ENCODE peak calls at places on chromosomes 16 and 17, in six cellular contexts. One of them, this sample, is unnamed.

GRCh38 chr16:66147338-66147737 is 219.2 kb upstream of the CDH5 start:
- DNase-seq in fibroblast of lung: no peak
- DNase-seq in AG09309: no peak
- DNase-seq in A549: no peak
- DNase-seq in HFF-Myc: no peak
- DNase-seq in WTC11: no peak
- DNase-seq in this sample: no peak

GRCh38 chr17:79547586-79547985 is 63.3 kb downstream of the RBFOX3 start:
- DNase-seq in fibroblast of lung: no peak
- DNase-seq in AG09309: no peak
- DNase-seq in A549: no peak
- DNase-seq in HFF-Myc: no peak
- DNase-seq in WTC11: no peak
- DNase-seq in this sample: no peak

GRCh38 chr17:48262982-48263586 is 155.5 kb downstream of the SNX11 start:
- DNase-seq in fibroblast of lung: no peak
- DNase-seq in AG09309: no peak
- DNase-seq in A549: peak; percentile 42
- DNase-seq in HFF-Myc: no peak
- DNase-seq in WTC11: no peak
- DNase-seq in this sample: no peak

GRCh38 chr16:29151317-29151716 is 166.5 kb downstream of the LAT start:
- DNase-seq in fibroblast of lung: no peak
- DNase-seq in AG09309: no peak
- DNase-seq in A549: no peak
- DNase-seq in HFF-Myc: no peak
- DNase-seq in WTC11: no peak
- DNase-seq in this sample: no peak

GRCh38 chr16:85384831-85385462 is 228.2 kb upstream of the GSE1 start:
- DNase-seq in fibroblast of lung: no peak
- DNase-seq in AG09309: no peak
- DNase-seq in A549: no peak
- DNase-seq in HFF-Myc: no peak
- DNase-seq in WTC11: peak; percentile 46
- DNase-seq in this sample: peak; percentile 27

GRCh38 chr16:2841606-2842339 is 11.7 kb downstream of the ZG16B start:
- DNase-seq in fibroblast of lung: no peak
- DNase-seq in AG09309: no peak
- DNase-seq in A549: no peak
- DNase-seq in HFF-Myc: no peak
- DNase-seq in WTC11: no peak
- DNase-seq in this sample: no peak

GRCh38 chr16:78444-79145 is 570 bp downstream of the MPG start:
- DNase-seq in fibroblast of lung: peak; percentile 58
- DNase-seq in AG09309: no peak
- DNase-seq in A549: peak; percentile 43
- DNase-seq in HFF-Myc: no peak
- DNase-seq in WTC11: no peak
- DNase-seq in this sample: no peak

GRCh38 chr16:26335236-26335809 is 643.6 kb downstream of the HS3ST4 start:
- DNase-seq in fibroblast of lung: no peak
- DNase-seq in AG09309: no peak
- DNase-seq in A549: no peak
- DNase-seq in HFF-Myc: no peak
- DNase-seq in WTC11: no peak
- DNase-seq in this sample: no peak

GRCh38 chr17:80363518-80364090 is 51.4 kb upstream of the ENDOV start:
- DNase-seq in fibroblast of lung: no peak
- DNase-seq in AG09309: no peak
- DNase-seq in A549: no peak
- DNase-seq in HFF-Myc: no peak
- DNase-seq in WTC11: no peak
- DNase-seq in this sample: no peak

GRCh38 chr17:76171701-76172100 is 30.7 kb upstream of the FOXJ1 start:
- DNase-seq in fibroblast of lung: no peak
- DNase-seq in AG09309: no peak
- DNase-seq in A549: no peak
- DNase-seq in HFF-Myc: no peak
- DNase-seq in WTC11: no peak
- DNase-seq in this sample: no peak

GRCh38 chr16:31038993-31039392 is 5.6 kb downstream of the STX4 start:
- DNase-seq in fibroblast of lung: no peak
- DNase-seq in AG09309: no peak
- DNase-seq in A549: no peak
- DNase-seq in HFF-Myc: no peak
- DNase-seq in WTC11: no peak
- DNase-seq in this sample: no peak

GRCh38 chr17:40530988-40531971 is 29.9 kb upstream of the TNS4 start:
- DNase-seq in fibroblast of lung: no peak
- DNase-seq in AG09309: no peak
- DNase-seq in A549: no peak
- DNase-seq in HFF-Myc: no peak
- DNase-seq in WTC11: peak; percentile 8
- DNase-seq in this sample: no peak

GRCh38 chr17:5888811-5889210 is 181.4 kb upstream of the WSCD1 start:
- DNase-seq in fibroblast of lung: peak; percentile 64
- DNase-seq in AG09309: no peak
- DNase-seq in A549: no peak
- DNase-seq in HFF-Myc: no peak
- DNase-seq in WTC11: no peak
- DNase-seq in this sample: no peak

GRCh38 chr17:10316986-10317834 is 55.6 kb downstream of the MYH13 start:
- DNase-seq in fibroblast of lung: no peak
- DNase-seq in AG09309: no peak
- DNase-seq in A549: peak; percentile 50
- DNase-seq in HFF-Myc: peak; percentile 59
- DNase-seq in WTC11: peak; percentile 77
- DNase-seq in this sample: peak; percentile 65

GRCh38 chr17:14427914-14428639 is 127.2 kb downstream of the HS3ST3B1 start:
- DNase-seq in fibroblast of lung: no peak
- DNase-seq in AG09309: no peak
- DNase-seq in A549: no peak
- DNase-seq in HFF-Myc: no peak
- DNase-seq in WTC11: no peak
- DNase-seq in this sample: no peak

GRCh38 chr17:51857052-51857593 is 301.4 kb downstream of the CA10 start:
- DNase-seq in fibroblast of lung: no peak
- DNase-seq in AG09309: no peak
- DNase-seq in A549: no peak
- DNase-seq in HFF-Myc: no peak
- DNase-seq in WTC11: no peak
- DNase-seq in this sample: no peak

GRCh38 chr16:49574826-49575225 is 201.2 kb downstream of the C16orf78 start:
- DNase-seq in fibroblast of lung: no peak
- DNase-seq in AG09309: no peak
- DNase-seq in A549: no peak
- DNase-seq in HFF-Myc: no peak
- DNase-seq in WTC11: no peak
- DNase-seq in this sample: no peak

GRCh38 chr17:65292430-65292829 is 155.3 kb downstream of the RGS9 start:
- DNase-seq in fibroblast of lung: peak; percentile 16
- DNase-seq in AG09309: no peak
- DNase-seq in A549: no peak
- DNase-seq in HFF-Myc: no peak
- DNase-seq in WTC11: no peak
- DNase-seq in this sample: no peak

GRCh38 chr17:20066253-20066652 is 57.1 kb downstream of the SPECC1 start:
- DNase-seq in fibroblast of lung: peak; percentile 95
- DNase-seq in AG09309: peak; percentile 46
- DNase-seq in A549: peak; percentile 61
- DNase-seq in HFF-Myc: peak; percentile 16
- DNase-seq in WTC11: no peak
- DNase-seq in this sample: no peak

GRCh38 chr17:31627960-31628359 is 231.1 kb downstream of the COPRS start:
- DNase-seq in fibroblast of lung: peak; percentile 92
- DNase-seq in AG09309: peak; percentile 47
- DNase-seq in A549: no peak
- DNase-seq in HFF-Myc: peak; percentile 36
- DNase-seq in WTC11: no peak
- DNase-seq in this sample: no peak

GRCh38 chr17:80981062-80981902 is 10.4 kb upstream of the CHMP6 start:
- DNase-seq in fibroblast of lung: no peak
- DNase-seq in AG09309: no peak
- DNase-seq in A549: no peak
- DNase-seq in HFF-Myc: no peak
- DNase-seq in WTC11: peak; percentile 77
- DNase-seq in this sample: peak; percentile 86

GRCh38 chr16:15775209-15775608 is 81.6 kb downstream of the MYH11 start:
- DNase-seq in fibroblast of lung: no peak
- DNase-seq in AG09309: no peak
- DNase-seq in A549: peak; percentile 22
- DNase-seq in HFF-Myc: no peak
- DNase-seq in WTC11: no peak
- DNase-seq in this sample: no peak

GRCh38 chr17:17057057-17057551 is 14.8 kb downstream of the MPRIP start:
- DNase-seq in fibroblast of lung: no peak
- DNase-seq in AG09309: no peak
- DNase-seq in A549: no peak
- DNase-seq in HFF-Myc: no peak
- DNase-seq in WTC11: peak; percentile 10
- DNase-seq in this sample: no peak

GRCh38 chr17:17056167-17056562 is 13.9 kb downstream of the MPRIP start:
- DNase-seq in fibroblast of lung: peak; percentile 36
- DNase-seq in AG09309: no peak
- DNase-seq in A549: no peak
- DNase-seq in HFF-Myc: no peak
- DNase-seq in WTC11: peak; percentile 7
- DNase-seq in this sample: no peak

GRCh38 chr17:17053446-17054379 is 11.5 kb downstream of the MPRIP start:
- DNase-seq in fibroblast of lung: no peak
- DNase-seq in AG09309: no peak
- DNase-seq in A549: no peak
- DNase-seq in HFF-Myc: no peak
- DNase-seq in WTC11: no peak
- DNase-seq in this sample: no peak

GRCh38 chr17:17054636-17055035 is 12.4 kb downstream of the MPRIP start:
- DNase-seq in fibroblast of lung: no peak
- DNase-seq in AG09309: no peak
- DNase-seq in A549: no peak
- DNase-seq in HFF-Myc: no peak
- DNase-seq in WTC11: peak; percentile 1
- DNase-seq in this sample: no peak

DNA sequence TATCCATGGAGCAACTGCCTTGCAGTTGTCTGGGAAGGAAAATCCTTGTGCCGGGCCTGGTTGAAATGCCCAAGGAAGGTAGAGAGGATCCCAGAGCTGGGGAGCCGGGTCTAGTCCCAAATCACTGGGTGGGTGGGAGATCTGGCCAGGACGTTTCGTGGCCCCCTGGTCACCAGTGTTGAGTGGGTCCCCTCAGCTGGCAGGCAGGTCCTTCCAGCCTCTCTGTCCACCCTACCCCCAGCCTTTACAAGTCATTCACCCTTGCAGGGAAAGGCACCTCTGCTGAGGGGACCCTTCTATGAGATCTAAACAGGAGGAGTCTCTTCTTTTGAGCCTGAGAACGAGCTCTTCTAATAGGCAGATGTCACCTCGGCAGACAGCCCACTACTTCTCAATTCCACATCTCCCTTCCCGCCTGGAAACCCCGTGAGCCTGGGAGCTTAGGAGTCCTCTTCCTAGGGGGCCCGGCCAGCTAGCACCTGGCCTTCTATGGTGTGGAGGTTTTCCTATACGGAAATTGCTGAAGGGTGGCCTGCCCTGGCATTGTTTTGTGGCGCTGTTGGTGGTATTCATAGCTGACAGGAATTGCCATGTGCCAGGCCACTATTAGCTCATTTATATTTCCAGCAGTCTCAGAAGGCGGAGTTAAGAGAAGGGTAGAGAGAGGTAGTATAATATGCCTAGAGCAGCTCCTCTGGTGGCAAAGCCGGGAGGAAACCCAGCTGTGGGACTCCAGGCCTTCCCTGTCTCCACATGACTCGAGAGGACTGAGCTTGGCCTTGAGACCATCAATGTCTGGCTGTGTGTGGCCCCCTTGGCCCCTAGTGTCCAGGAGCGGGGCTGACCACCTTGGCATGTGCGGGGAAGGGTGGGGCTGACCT is 13.3 kb downstream of the MPRIP start:
- DNase-seq in fibroblast of lung: no peak
- DNase-seq in AG09309: no peak
- DNase-seq in A549: no peak
- DNase-seq in HFF-Myc: no peak
- DNase-seq in WTC11: peak; percentile 7
- DNase-seq in this sample: no peak
- TF ChIP-seq CTCF in fibroblast of lung: no peak
- TF ChIP-seq CTCF in AG09309: peak; percentile 15
- TF ChIP-seq CTCF in A549: no peak
- TF ChIP-seq CTCF in HFF-Myc: no peak
- TF ChIP-seq CTCF in WTC11: no peak
- TF ChIP-seq CTCF in this sample: no peak

GRCh38 chr16:48053346-48053745 is 102.4 kb downstream of the ABCC12 start:
- DNase-seq in fibroblast of lung: peak; percentile 82
- DNase-seq in AG09309: no peak
- DNase-seq in A549: no peak
- DNase-seq in HFF-Myc: peak; percentile 4
- DNase-seq in WTC11: peak; percentile 64
- DNase-seq in this sample: peak; percentile 39
- TF ChIP-seq CTCF in fibroblast of lung: no peak
- TF ChIP-seq CTCF in AG09309: no peak
- TF ChIP-seq CTCF in A549: no peak
- TF ChIP-seq CTCF in HFF-Myc: no peak
- TF ChIP-seq CTCF in WTC11: no peak
- TF ChIP-seq CTCF in this sample: no peak

DNA sequence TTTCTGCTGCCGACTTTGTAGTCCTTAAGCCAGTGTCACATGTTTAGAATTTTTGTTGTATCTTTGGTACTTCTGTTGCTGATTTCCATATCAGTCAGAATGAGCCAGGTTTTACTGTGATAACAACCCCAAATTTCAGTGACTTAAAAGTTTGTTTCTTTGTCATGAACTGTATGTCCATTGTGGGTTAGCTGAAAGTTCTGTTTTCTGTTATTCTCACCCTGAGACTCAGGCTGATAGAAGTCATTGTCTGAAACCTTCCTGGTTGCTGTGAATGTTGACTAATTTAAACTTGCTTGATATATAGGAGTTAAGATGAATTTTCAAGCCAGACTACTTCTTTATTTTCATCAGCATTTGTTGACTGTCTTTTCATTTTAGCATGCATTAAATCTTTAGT is 68.8 kb downstream of the MRTFB start:
- DNase-seq in fibroblast of lung: no peak
- DNase-seq in AG09309: no peak
- DNase-seq in A549: no peak
- DNase-seq in HFF-Myc: no peak
- DNase-seq in WTC11: no peak
- DNase-seq in this sample: no peak
- TF ChIP-seq CTCF in fibroblast of lung: no peak
- TF ChIP-seq CTCF in AG09309: no peak
- TF ChIP-seq CTCF in A549: no peak
- TF ChIP-seq CTCF in HFF-Myc: no peak
- TF ChIP-seq CTCF in WTC11: no peak
- TF ChIP-seq CTCF in this sample: no peak

DNA sequence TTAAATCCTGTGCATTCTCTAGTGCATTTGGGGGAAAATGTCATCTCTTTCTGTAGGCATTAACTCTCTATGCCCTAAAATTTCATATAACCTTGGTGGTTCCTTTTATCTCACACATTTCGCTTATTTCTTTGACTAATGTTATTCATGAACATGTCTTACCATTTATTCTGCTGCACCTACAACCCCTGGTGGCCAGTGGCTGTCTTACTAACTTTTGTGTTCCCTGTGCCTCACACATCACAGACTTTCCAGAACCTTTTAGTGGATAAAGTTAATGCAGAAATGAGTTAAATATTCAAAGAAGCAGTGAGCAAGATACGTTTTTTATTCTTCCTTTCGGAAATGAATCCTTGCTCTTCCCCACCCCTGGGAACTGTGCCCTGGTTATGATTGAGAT is 111.9 kb downstream of the CDH13 start:
- DNase-seq in fibroblast of lung: no peak
- DNase-seq in AG09309: no peak
- DNase-seq in A549: no peak
- DNase-seq in HFF-Myc: no peak
- DNase-seq in WTC11: no peak
- DNase-seq in this sample: no peak
- TF ChIP-seq CTCF in fibroblast of lung: peak; percentile 35
- TF ChIP-seq CTCF in AG09309: peak; percentile 43
- TF ChIP-seq CTCF in A549: no peak
- TF ChIP-seq CTCF in HFF-Myc: no peak
- TF ChIP-seq CTCF in WTC11: no peak
- TF ChIP-seq CTCF in this sample: no peak

This sample was measured in nephron progenitor cell.